ENCODE peak calls at places on chromosomes 11 and 22, in four cellular contexts. One of them, this sample, is unnamed.

GRCh38 chr11:76801205-76801604 is 18.0 kb downstream of the TSKU start:
- DNase-seq in mesendoderm: peak; percentile 69
- DNase-seq in CD8-positive, alpha-beta T cell: no peak
- DNase-seq in fibroblast of lung: no peak
- DNase-seq in this sample: no peak

GRCh38 chr11:100830295-100830694 is 143.2 kb downstream of the ARHGAP42 start:
- DNase-seq in fibroblast of lung: peak; percentile 57
- DNase-seq in mesendoderm: no peak
- DNase-seq in CD8-positive, alpha-beta T cell: no peak
- DNase-seq in this sample: peak; percentile 40

GRCh38 chr11:100932474-100933100 is 197.0 kb downstream of the PGR start:
- DNase-seq in CD8-positive, alpha-beta T cell: no peak
- DNase-seq in fibroblast of lung: peak; percentile 27
- DNase-seq in mesendoderm: peak; percentile 53
- DNase-seq in this sample: peak; percentile 58

GRCh38 chr11:33732176-33732575 is 4.0 kb downstream of the CD59 start:
- DNase-seq in CD8-positive, alpha-beta T cell: no peak
- DNase-seq in fibroblast of lung: no peak
- DNase-seq in mesendoderm: no peak
- DNase-seq in this sample: no peak

GRCh38 chr11:8833568-8834275 is 77.3 kb upstream of the AKIP1 start:
- DNase-seq in CD8-positive, alpha-beta T cell: no peak
- DNase-seq in fibroblast of lung: peak; percentile 93
- DNase-seq in mesendoderm: peak; percentile 84
- DNase-seq in this sample: no peak

GRCh38 chr11:117814766-117815261 is 9.7 kb downstream of the FXYD2 start:
- DNase-seq in mesendoderm: no peak
- DNase-seq in CD8-positive, alpha-beta T cell: peak; percentile 82
- DNase-seq in fibroblast of lung: peak; percentile 48
- DNase-seq in this sample: peak; percentile 42

GRCh38 chr22:29011200-29011867 is 50.3 kb downstream of the C22orf31 start:
- DNase-seq in mesendoderm: no peak
- DNase-seq in fibroblast of lung: no peak
- DNase-seq in CD8-positive, alpha-beta T cell: no peak
- DNase-seq in this sample: no peak

GRCh38 chr11:116503216-116504160 is 269.3 kb downstream of the BUD13 start:
- DNase-seq in mesendoderm: no peak
- DNase-seq in fibroblast of lung: no peak
- DNase-seq in CD8-positive, alpha-beta T cell: no peak
- DNase-seq in this sample: no peak

GRCh38 chr11:75474240-75474639 is 41.2 kb upstream of the KLHL35 start:
- DNase-seq in CD8-positive, alpha-beta T cell: no peak
- DNase-seq in mesendoderm: no peak
- DNase-seq in fibroblast of lung: peak; percentile 36
- DNase-seq in this sample: no peak

GRCh38 chr22:21857501-21857914 is 9.9 kb downstream of the MAPK1 start:
- DNase-seq in CD8-positive, alpha-beta T cell: no peak
- DNase-seq in fibroblast of lung: no peak
- DNase-seq in mesendoderm: no peak
- DNase-seq in this sample: no peak

GRCh38 chr11:7906481-7906880 is 24.6 kb downstream of the OR10A6 start:
- DNase-seq in CD8-positive, alpha-beta T cell: no peak
- DNase-seq in mesendoderm: peak; percentile 56
- DNase-seq in fibroblast of lung: no peak
- DNase-seq in this sample: no peak

GRCh38 chr11:70476669-70477068 is 78.3 kb downstream of the CTTN start:
- DNase-seq in CD8-positive, alpha-beta T cell: no peak
- DNase-seq in mesendoderm: no peak
- DNase-seq in fibroblast of lung: no peak
- DNase-seq in this sample: no peak

GRCh38 chr11:73983764-73984543 is 1.3 kb upstream of the UCP2 start:
- DNase-seq in mesendoderm: no peak
- DNase-seq in CD8-positive, alpha-beta T cell: no peak
- DNase-seq in fibroblast of lung: no peak
- DNase-seq in this sample: no peak

GRCh38 chr11:73383249-73384126 is 7.3 kb downstream of the RELT start:
- DNase-seq in mesendoderm: no peak
- DNase-seq in fibroblast of lung: no peak
- DNase-seq in CD8-positive, alpha-beta T cell: no peak
- DNase-seq in this sample: no peak

GRCh38 chr11:102139081-102139498 is 28.8 kb downstream of the YAP1 start:
- DNase-seq in fibroblast of lung: peak; percentile 95
- DNase-seq in CD8-positive, alpha-beta T cell: no peak
- DNase-seq in mesendoderm: peak; percentile 55
- DNase-seq in this sample: peak; percentile 78

GRCh38 chr11:67410369-67410831 is 5.1 kb upstream of the CARNS1 start:
- DNase-seq in fibroblast of lung: no peak
- DNase-seq in CD8-positive, alpha-beta T cell: no peak
- DNase-seq in mesendoderm: no peak
- DNase-seq in this sample: no peak

GRCh38 chr11:913043-913442 is 2.4 kb upstream of the CHID1 start:
- DNase-seq in CD8-positive, alpha-beta T cell: no peak
- DNase-seq in fibroblast of lung: no peak
- DNase-seq in mesendoderm: no peak
- DNase-seq in this sample: no peak

GRCh38 chr11:115340874-115341273 is 163.3 kb downstream of the CADM1 start:
- DNase-seq in mesendoderm: no peak
- DNase-seq in fibroblast of lung: no peak
- DNase-seq in CD8-positive, alpha-beta T cell: no peak
- DNase-seq in this sample: no peak

GRCh38 chr22:43946391-43946680 is 8.9 kb upstream of the SAMM50 start:
- DNase-seq in CD8-positive, alpha-beta T cell: no peak
- DNase-seq in mesendoderm: peak; percentile 42
- DNase-seq in fibroblast of lung: no peak
- DNase-seq in this sample: peak; percentile 26
- H3K4me1 ChIP-seq in CD8-positive, alpha-beta T cell: no peaks in the 10 kb centered on the region
- H3K4me1 ChIP-seq in mesendoderm: no peaks in the 10 kb centered on the region
- H3K4me1 ChIP-seq in fibroblast of lung: no peaks in the 10 kb centered on the region
- H3K4me1 ChIP-seq in this sample: no peaks in the 10 kb centered on the region

GRCh38 chr11:126929186-126930085 is 71.1 kb downstream of the KIRREL3 start:
- DNase-seq in mesendoderm: no peak
- DNase-seq in fibroblast of lung: peak; percentile 94
- DNase-seq in CD8-positive, alpha-beta T cell: no peak
- DNase-seq in this sample: peak; percentile 14
- H3K27ac ChIP-seq in mesendoderm: no peak overlapping the region
- H3K27ac ChIP-seq in fibroblast of lung: no peak overlapping the region
- H3K27ac ChIP-seq in CD8-positive, alpha-beta T cell: no peak overlapping the region
- H3K27ac ChIP-seq in this sample: no peak overlapping the region

GRCh38 chr22:43295660-43296059 is 47.5 kb downstream of the SCUBE1 start:
- DNase-seq in mesendoderm: no peak
- DNase-seq in CD8-positive, alpha-beta T cell: no peak
- DNase-seq in fibroblast of lung: no peak
- DNase-seq in this sample: no peak
- H3K4me1 ChIP-seq in mesendoderm: no peaks in the 10 kb centered on the region
- H3K4me1 ChIP-seq in CD8-positive, alpha-beta T cell: no peaks in the 10 kb centered on the region
- H3K4me1 ChIP-seq in fibroblast of lung: no peaks in the 10 kb centered on the region
- H3K4me1 ChIP-seq in this sample: peaks cover 2% of the 10 kb centered on the region

DNA sequence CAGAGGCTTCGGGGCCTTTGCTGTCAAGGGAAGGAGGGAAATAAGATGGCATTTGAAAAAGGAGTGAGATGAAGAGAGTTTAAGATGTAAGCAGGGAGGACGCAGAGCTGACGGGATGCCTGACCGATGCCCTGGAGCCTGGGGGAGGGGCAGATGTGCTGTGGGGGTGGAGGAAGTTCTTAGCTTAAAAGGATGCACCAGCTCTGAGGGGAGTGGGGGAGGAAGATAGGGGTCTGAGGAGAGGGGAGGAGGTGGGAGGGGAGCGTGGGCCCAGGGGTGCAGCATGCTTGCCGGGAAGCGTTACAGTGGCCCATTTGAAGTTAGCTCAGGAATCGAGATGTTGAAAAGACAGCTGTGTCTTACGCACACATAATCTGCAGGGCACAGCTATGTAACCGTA is 56.3 kb downstream of the RPS6KA4 start:
- DNase-seq in fibroblast of lung: no peak
- DNase-seq in mesendoderm: no peak
- DNase-seq in CD8-positive, alpha-beta T cell: no peak
- DNase-seq in this sample: no peak
- H3K27ac ChIP-seq in fibroblast of lung: no peak overlapping the region
- H3K27ac ChIP-seq in mesendoderm: peak overlapping the region; percentile 15
- H3K27ac ChIP-seq in CD8-positive, alpha-beta T cell: no peak overlapping the region
- H3K27ac ChIP-seq in this sample: peak overlapping the region; percentile 75

This sample was measured in cardiac muscle cell.